ENCODE peak calls at places on chromosomes 12 and 14, in seven cellular contexts. H, A, Q, R, F, C and K are unnamed samples.

GRCh38 chr12:188910-189621 is 24.9 kb downstream of the SLC6A12 start:
- DNase-seq in F (no peak), C (peak; percentile 45), R (peak; percentile 48), Q (no peak), H (no peak), A (no peak), K (no peak)

GRCh38 chr14:49886523-49886922 is 6.4 kb upstream of the ARF6 start:
- DNase-seq in A (no peak), R (no peak), C (no peak), H (no peak), Q (no peak), F (no peak), K (no peak)

GRCh38 chr14:102761206-102761605 is 16.0 kb upstream of the TRAF3 start:
- DNase-seq in H (no peak), F (no peak), R (no peak), C (no peak), A (no peak), Q (no peak), K (no peak)

GRCh38 chr14:52241102-52241793 is 26.2 kb upstream of the PTGDR start:
- DNase-seq in C (peak; percentile 89), Q (no peak), H (no peak), F (no peak), A (no peak), R (no peak), K (no peak)

GRCh38 chr12:114335607-114336006 is 70.3 kb downstream of the TBX5 start:
- DNase-seq in Q (no peak), R (no peak), C (no peak), F (no peak), A (no peak), H (no peak), K (no peak)

GRCh38 chr14:76786556-76786955 is 25.3 kb downstream of the VASH1 start:
- DNase-seq in A (no peak), F (no peak), R (no peak), H (no peak), Q (no peak), C (no peak), K (no peak)

GRCh38 chr12:42868291-42868690 is 278.7 kb upstream of the PRICKLE1 start:
- DNase-seq in R (no peak), Q (no peak), C (no peak), H (no peak), A (no peak), F (no peak), K (no peak)

GRCh38 chr12:80698266-80698665 is 9.2 kb upstream of the MYF6 start:
- DNase-seq in C (no peak), A (no peak), Q (no peak), H (no peak), R (no peak), F (no peak), K (no peak)

GRCh38 chr12:114668905-114669304 is 15.1 kb downstream of the TBX3 start:
- DNase-seq in R (no peak), F (no peak), H (no peak), C (no peak), A (no peak), Q (no peak), K (no peak)

GRCh38 chr12:122834921-122835692 is at the start of gene HIP1R:
- DNase-seq in C (no peak), R (peak; percentile 68), F (no peak), A (no peak), H (peak; percentile 69), Q (no peak), K (peak; percentile 54)

GRCh38 chr14:73467800-73468199 is 9.5 kb upstream of the NUMB start:
- DNase-seq in F (no peak), A (no peak), C (peak; percentile 74), H (no peak), R (no peak), Q (no peak), K (no peak)

GRCh38 chr12:124904306-124905098 is 9.9 kb downstream of the UBC start:
- DNase-seq in R (peak; percentile 89), Q (peak; percentile 70), A (no peak), H (no peak), C (peak; percentile 94), F (peak; percentile 88), K (peak; percentile 41)

GRCh38 chr12:66188584-66189475 is at the start of gene IRAK3:
- DNase-seq in R (peak; percentile 56), Q (peak; percentile 89), C (peak; percentile 31), A (peak; percentile 13), F (peak; percentile 80), H (no peak), K (no peak)

GRCh38 chr12:47408171-47408871 is 297.5 kb downstream of the RPAP3 start:
- DNase-seq in C (no peak), F (no peak), Q (peak; percentile 57), H (peak; percentile 81), A (no peak), R (peak; percentile 26), K (no peak)

GRCh38 chr14:90273532-90273931 is 17.2 kb downstream of the PSMC1 start:
- DNase-seq in A (no peak), Q (no peak), H (no peak), F (no peak), R (no peak), C (no peak), K (no peak)
- H3K27ac ChIP-seq in A (no peak overlapping the region), Q (no peak overlapping the region), H (no peak overlapping the region), F (peak overlapping the region; percentile 44), R (no peak overlapping the region), C (no peak overlapping the region), K (no peak overlapping the region)

GRCh38 chr12:23752245-23752644 is 197.2 kb downstream of the SOX5 start:
- DNase-seq in Q (no peak), R (no peak), C (no peak), H (no peak), A (no peak), F (no peak), K (no peak)

GRCh38 chr12:23750923-23751322 is 198.5 kb downstream of the SOX5 start:
- DNase-seq in R (no peak), Q (no peak), A (no peak), H (no peak), C (peak; percentile 34), F (no peak), K (no peak)

GRCh38 chr12:23756416-23756815 is 193.1 kb downstream of the SOX5 start:
- DNase-seq in Q (no peak), A (no peak), C (no peak), R (no peak), F (no peak), H (no peak), K (no peak)

GRCh38 chr12:23753627-23754358 is 195.7 kb downstream of the SOX5 start:
- DNase-seq in R (no peak), Q (no peak), H (no peak), A (no peak), C (no peak), F (no peak), K (no peak)

DNA sequence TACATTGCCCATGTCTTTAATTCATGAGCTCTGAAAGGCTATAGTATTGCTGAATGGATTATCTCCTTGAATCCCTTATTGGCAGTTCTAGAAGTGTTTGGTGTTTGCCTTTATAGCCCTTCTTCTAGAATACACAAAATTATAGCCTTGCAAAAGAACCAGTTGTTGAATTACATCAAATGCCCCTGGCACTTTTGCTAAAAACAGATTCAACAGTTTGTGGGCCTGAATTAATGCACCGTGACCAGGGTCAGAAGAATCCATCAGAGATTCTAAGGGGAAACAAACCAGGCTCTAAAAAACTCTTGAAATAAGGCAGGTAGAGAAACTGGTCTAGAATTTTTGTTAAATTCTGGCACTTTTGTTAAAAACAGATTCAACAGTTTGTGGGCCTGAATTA is 197.8 kb downstream of the SOX5 start:
- DNase-seq in Q (no peak), C (no peak), H (no peak), A (no peak), R (no peak), F (no peak), K (no peak)
- H3K27ac ChIP-seq in Q (no peak overlapping the region), C (no peak overlapping the region), H (no peak overlapping the region), A (no peak overlapping the region), R (no peak overlapping the region), F (no peak overlapping the region), K (no peak overlapping the region)

DNA sequence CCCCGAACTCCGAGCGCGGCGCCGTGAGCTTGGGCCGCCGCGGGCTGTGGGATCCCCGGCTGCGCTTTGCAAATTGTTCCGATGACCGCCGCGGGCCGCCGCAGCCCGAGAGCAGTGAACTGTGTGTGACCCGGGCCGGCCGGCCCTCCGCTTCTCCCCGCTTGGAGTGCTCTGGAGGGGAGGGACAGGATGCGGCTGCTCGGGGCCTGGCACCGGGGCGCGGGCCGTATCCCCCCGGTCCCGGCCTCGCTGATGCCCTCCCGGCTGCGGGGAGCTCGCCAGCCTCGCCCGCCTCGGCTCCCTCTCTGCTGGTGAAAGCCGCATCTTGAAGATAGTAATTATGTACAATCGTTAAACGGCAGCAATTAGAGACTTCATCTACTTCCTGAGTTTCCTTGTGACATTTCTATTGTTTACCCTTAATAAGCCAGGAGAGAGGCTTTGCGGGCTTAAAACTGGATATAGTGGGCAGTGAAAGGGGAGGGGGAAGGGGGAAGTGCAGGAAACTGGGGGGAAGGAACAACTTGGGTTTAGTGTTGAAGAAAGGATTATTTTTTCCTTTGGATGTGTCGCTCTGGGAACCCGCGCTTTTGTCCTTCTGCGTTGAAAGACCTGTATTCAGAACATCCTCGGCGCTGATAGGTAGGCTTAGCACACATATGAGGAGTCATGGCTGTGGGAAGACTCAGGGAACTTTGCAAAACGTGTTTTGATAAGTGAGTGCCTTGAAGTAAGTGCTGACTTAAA is 1.2 kb downstream of the PELI2 start:
- DNase-seq in R (peak; percentile 44), C (peak; percentile 52), Q (peak; percentile 56), F (peak; percentile 37), H (peak; percentile 15), A (no peak), K (no peak)
- H3K27ac ChIP-seq in R (peak overlapping the region; percentile 83), C (peak overlapping the region; percentile 79), Q (peak overlapping the region; percentile 73), F (peak overlapping the region; percentile 99), H (no peak overlapping the region), A (peak overlapping the region; percentile 91), K (peak overlapping the region; percentile 85)

GRCh38 chr12:25372969-25373368 is 122.2 kb upstream of the KRAS start:
- DNase-seq in Q (no peak), F (no peak), H (no peak), R (no peak), A (no peak), C (no peak), K (no peak)

GRCh38 chr12:25376392-25376791 is 125.7 kb upstream of the KRAS start:
- DNase-seq in R (no peak), F (no peak), C (no peak), A (no peak), H (no peak), Q (no peak), K (no peak)

GRCh38 chr12:25368542-25368941 is 117.8 kb upstream of the KRAS start:
- DNase-seq in A (no peak), Q (no peak), C (no peak), R (no peak), H (no peak), F (no peak), K (no peak)

GRCh38 chr12:25373396-25373795 is 122.7 kb upstream of the KRAS start:
- DNase-seq in H (no peak), F (no peak), R (no peak), A (no peak), Q (no peak), C (no peak), K (no peak)

GRCh38 chr12:25372002-25372401 is 121.3 kb upstream of the KRAS start:
- DNase-seq in A (no peak), H (no peak), Q (no peak), R (no peak), C (no peak), F (no peak), K (no peak)
- H3K27ac ChIP-seq in A (no peak overlapping the region), H (no peak overlapping the region), Q (no peak overlapping the region), R (no peak overlapping the region), C (no peak overlapping the region), F (no peak overlapping the region), K (no peak overlapping the region)